ENCODE peak calls at places on chromosomes 12 and 14, in ten cellular contexts. W is hepatocyte; I is lower leg skin; G is stomach; E is foreskin fibroblast; F is breast epithelium; B is PC-9; O is CD8-positive, alpha-beta T cell; A is glutamatergic neuron; J is kidney. M is an unnamed sample.

GRCh38 chr14:28361486-28361885 is 405.1 kb upstream of the FOXG1 start:
- DNase-seq in W (no peak), I (no peak), G (no peak), E (no peak), F (no peak), B (no peak), O (no peak), A (no peak), J (no peak), M (no peak)

GRCh38 chr12:130433834-130434233 is 96.1 kb downstream of the PIWIL1 start:
- DNase-seq in W (no peak), I (peak; percentile 56), G (no peak), E (no peak), F (no peak), B (no peak), O (no peak), A (no peak), J (no peak), M (no peak)

GRCh38 chr12:108193922-108194321 is 64.8 kb downstream of the WSCD2 start:
- DNase-seq in W (peak; percentile 62), I (no peak), G (no peak), E (peak; percentile 8), F (no peak), B (no peak), O (peak; percentile 9), A (peak; percentile 53), J (no peak), M (peak; percentile 49)

GRCh38 chr12:9992296-9992695 is 6.6 kb downstream of the CLEC1B start:
- DNase-seq in W (no peak), I (no peak), G (no peak), E (no peak), F (no peak), B (no peak), O (no peak), A (no peak), J (no peak), M (no peak)

GRCh38 chr14:23929822-23930294 is 23.7 kb upstream of the DHRS4 start:
- DNase-seq in W (peak; percentile 87), I (peak; percentile 95), G (peak; percentile 85), E (peak; percentile 84), F (peak; percentile 54), B (peak; percentile 47), O (peak; percentile 91), A (peak; percentile 90), J (no peak), M (peak; percentile 88)

GRCh38 chr12:93361159-93361919 is 16.4 kb upstream of the NUDT4 start:
- DNase-seq in W (no peak), I (peak; percentile 81), G (no peak), E (no peak), F (no peak), B (no peak), O (no peak), A (no peak), J (no peak), M (no peak)

GRCh38 chr14:60815371-60815770 is 80.8 kb downstream of the MNAT1 start:
- DNase-seq in W (no peak), I (no peak), G (no peak), E (peak; percentile 50), F (no peak), B (no peak), O (no peak), A (no peak), J (no peak), M (no peak)

GRCh38 chr14:49249022-49249421 is 337.2 kb downstream of the RPS29 start:
- DNase-seq in W (no peak), I (no peak), G (no peak), E (peak; percentile 1), F (no peak), B (no peak), O (no peak), A (no peak), J (no peak), M (no peak)

GRCh38 chr12:76303989-76304460 is 44.2 kb downstream of the BBS10 start:
- DNase-seq in W (no peak), I (no peak), G (no peak), E (no peak), F (no peak), B (no peak), O (no peak), A (no peak), J (no peak), M (no peak)

GRCh38 chr12:122473543-122474323 is 27.0 kb downstream of the ZCCHC8 start:
- DNase-seq in W (no peak), I (no peak), G (peak; percentile 23), E (peak; percentile 62), F (peak; percentile 16), B (no peak), O (no peak), A (no peak), J (no peak), M (no peak)

GRCh38 chr14:56752428-56752827 is 57.9 kb downstream of the OTX2 start:
- DNase-seq in W (peak; percentile 16), I (no peak), G (no peak), E (no peak), F (no peak), B (no peak), O (no peak), A (no peak), J (no peak), M (no peak)

GRCh38 chr12:113131556-113131955 is 4.0 kb downstream of the RASAL1 start:
- DNase-seq in W (no peak), I (no peak), G (no peak), E (no peak), F (no peak), B (no peak), O (no peak), A (no peak), J (no peak), M (no peak)

GRCh38 chr12:119772431-119772830 is 104.5 kb downstream of the PRKAB1 start:
- DNase-seq in W (no peak), I (no peak), G (no peak), E (peak; percentile 61), F (no peak), B (no peak), O (no peak), A (no peak), J (no peak), M (no peak)

GRCh38 chr12:38811814-38812356 is 93.5 kb downstream of the CPNE8 start:
- DNase-seq in W (no peak), I (no peak), G (no peak), E (no peak), F (no peak), B (no peak), O (no peak), A (no peak), J (no peak), M (no peak)

GRCh38 chr12:22356231-22356630 is 21.7 kb upstream of the ST8SIA1 start:
- DNase-seq in W (no peak), I (no peak), G (no peak), E (no peak), F (no peak), B (no peak), O (no peak), A (no peak), J (no peak), M (no peak)

GRCh38 chr12:3600039-3600720 is 109.2 kb downstream of the PRMT8 start:
- DNase-seq in W (no peak), I (no peak), G (no peak), E (no peak), F (no peak), B (no peak), O (no peak), A (no peak), J (no peak), M (no peak)

GRCh38 chr12:108198043-108198442 is 69.0 kb downstream of the WSCD2 start:
- DNase-seq in W (no peak), I (no peak), G (no peak), E (no peak), F (no peak), B (no peak), O (no peak), A (no peak), J (no peak), M (no peak)

DNA sequence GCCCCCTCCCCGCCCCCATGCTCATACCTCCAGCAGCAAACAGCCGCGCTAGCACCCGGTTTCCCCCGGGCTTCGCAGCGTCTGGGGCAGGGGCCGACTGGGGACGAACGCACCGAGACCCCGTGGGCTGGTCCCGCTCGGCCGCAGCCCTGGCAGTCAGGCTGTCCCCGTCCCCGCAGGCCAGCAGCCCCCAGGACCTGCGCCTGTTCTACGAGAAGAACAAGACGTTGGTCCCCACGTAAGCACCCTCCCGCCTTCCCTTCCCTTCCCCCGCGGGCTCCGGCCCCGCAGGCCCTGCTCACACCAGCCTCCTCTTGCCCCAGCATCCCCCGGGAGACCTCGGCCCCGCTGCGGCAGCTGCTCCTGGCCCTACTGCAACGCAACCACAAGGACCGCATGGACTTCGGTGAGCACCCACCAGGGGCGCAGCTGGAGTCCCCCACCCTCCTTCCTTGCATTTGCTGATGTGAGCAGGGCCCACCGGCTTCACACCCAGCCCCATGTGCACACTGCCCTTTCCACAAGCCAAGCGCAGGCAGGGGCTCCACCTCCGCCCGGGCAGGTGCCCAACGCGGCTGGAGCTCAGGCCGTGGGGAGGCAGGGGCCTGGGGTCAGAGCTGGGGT is 15.3 kb downstream of the ULK1 start:
- DNase-seq in W (no peak), I (no peak), G (no peak), E (no peak), F (no peak), B (no peak), O (no peak), A (no peak), J (peak; percentile 72), M (no peak)
- TF ChIP-seq CTCF in W (no peak), I (no peak), G (no peak), E (no peak), F (no peak), B (no peak), O (no peak), A (no peak), J (no peak), M (no peak)

GRCh38 chr14:104799657-104800599 is 973 bp upstream of the ZBTB42 start:
- DNase-seq in W (peak; percentile 95), I (peak; percentile 97), G (peak; percentile 90), E (peak; percentile 90), F (peak; percentile 72), B (peak; percentile 66), O (peak; percentile 83), A (peak; percentile 65), J (peak; percentile 96), M (peak; percentile 72)
- TF ChIP-seq CTCF in W (peak; percentile 42), I (no peak), G (peak; percentile 29), E (peak; percentile 23), F (no peak), B (no peak), O (no peak), A (no peak), J (peak; percentile 28), M (no peak)

DNA sequence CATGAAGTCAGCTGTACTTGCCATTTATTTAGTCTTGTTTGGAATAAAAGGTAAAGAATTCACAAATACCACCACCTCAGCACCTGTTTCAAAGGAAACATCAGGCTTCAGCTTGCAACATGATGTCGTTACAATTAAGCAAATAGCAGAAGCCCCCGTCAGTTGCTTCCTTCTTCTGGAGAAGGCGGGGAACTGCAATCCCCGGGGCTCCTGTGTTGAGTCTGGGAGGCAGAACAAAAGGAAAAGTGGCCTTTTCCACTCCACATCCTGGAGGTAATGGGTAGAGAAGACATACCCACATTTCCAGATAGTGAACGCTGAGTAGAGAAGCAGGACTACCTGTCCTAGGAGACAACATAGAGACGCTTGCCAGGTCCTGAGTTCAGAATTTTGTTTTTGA is 92.8 kb downstream of the DNAH10 start:
- DNase-seq in W (no peak), I (peak; percentile 42), G (no peak), E (no peak), F (no peak), B (no peak), O (no peak), A (no peak), J (no peak), M (no peak)
- TF ChIP-seq CTCF in W (no peak), I (no peak), G (no peak), E (no peak), F (no peak), B (no peak), O (no peak), A (no peak), J (no peak), M (no peak)

GRCh38 chr12:129186952-129187351 is 333.7 kb downstream of the GLT1D1 start:
- DNase-seq in W (no peak), I (no peak), G (no peak), E (no peak), F (no peak), B (no peak), O (no peak), A (no peak), J (no peak), M (no peak)
- TF ChIP-seq CTCF in W (no peak), I (no peak), G (no peak), E (no peak), F (no peak), B (peak; percentile 40), O (no peak), A (no peak), J (no peak), M (no peak)

M was measured in endothelial cell.